ENCODE peak calls at places on chromosomes 1 and 21, in nine cellular contexts. One of them, this sample, is unnamed.

GRCh38 chr1:152917794-152918193 is 9.4 kb downstream of the IVL start:
- DNase-seq in PC-3: peak
- DNase-seq in colonic mucosa: no peak
- DNase-seq in AG10803: no peak
- DNase-seq in GM12864: no peak
- DNase-seq in HFF-Myc: no peak
- DNase-seq in left lung: no peak
- DNase-seq in heart left ventricle: no peak
- DNase-seq in GM23338: peak
- DNase-seq in this sample: no peak

GRCh38 chr1:98371767-98372166 is 289.8 kb upstream of the SNX7 start:
- DNase-seq in left lung: no peak
- DNase-seq in AG10803: no peak
- DNase-seq in HFF-Myc: no peak
- DNase-seq in GM12864: no peak
- DNase-seq in PC-3: no peak
- DNase-seq in GM23338: no peak
- DNase-seq in heart left ventricle: no peak
- DNase-seq in colonic mucosa: no peak
- DNase-seq in this sample: no peak

GRCh38 chr1:52288286-52288685 is 77.7 kb downstream of the CC2D1B start:
- DNase-seq in PC-3: peak
- DNase-seq in left lung: no peak
- DNase-seq in GM12864: no peak
- DNase-seq in heart left ventricle: no peak
- DNase-seq in colonic mucosa: no peak
- DNase-seq in AG10803: peak
- DNase-seq in GM23338: no peak
- DNase-seq in HFF-Myc: no peak
- DNase-seq in this sample: peak

GRCh38 chr1:171563675-171564074 is 58.4 kb upstream of the MYOCOS start:
- DNase-seq in AG10803: peak
- DNase-seq in PC-3: peak
- DNase-seq in GM12864: no peak
- DNase-seq in GM23338: no peak
- DNase-seq in colonic mucosa: no peak
- DNase-seq in heart left ventricle: no peak
- DNase-seq in left lung: no peak
- DNase-seq in HFF-Myc: no peak
- DNase-seq in this sample: peak

GRCh38 chr1:116531917-116532316 is 38.9 kb downstream of the CD58 start:
- DNase-seq in left lung: no peak
- DNase-seq in AG10803: no peak
- DNase-seq in GM12864: no peak
- DNase-seq in GM23338: peak
- DNase-seq in colonic mucosa: no peak
- DNase-seq in HFF-Myc: no peak
- DNase-seq in heart left ventricle: no peak
- DNase-seq in PC-3: no peak
- DNase-seq in this sample: no peak

GRCh38 chr1:235018720-235019444 is 109.8 kb downstream of the TOMM20 start:
- DNase-seq in PC-3: no peak
- DNase-seq in GM12864: no peak
- DNase-seq in heart left ventricle: no peak
- DNase-seq in AG10803: no peak
- DNase-seq in GM23338: no peak
- DNase-seq in left lung: no peak
- DNase-seq in HFF-Myc: no peak
- DNase-seq in colonic mucosa: no peak
- DNase-seq in this sample: no peak

GRCh38 chr1:230937370-230937769 is 41.3 kb downstream of the TTC13 start:
- DNase-seq in colonic mucosa: no peak
- DNase-seq in heart left ventricle: no peak
- DNase-seq in left lung: no peak
- DNase-seq in PC-3: no peak
- DNase-seq in HFF-Myc: no peak
- DNase-seq in GM23338: no peak
- DNase-seq in GM12864: no peak
- DNase-seq in AG10803: peak
- DNase-seq in this sample: peak

GRCh38 chr1:11767932-11768704 is 6.1 kb downstream of the C1orf167 start:
- DNase-seq in AG10803: peak
- DNase-seq in GM23338: no peak
- DNase-seq in left lung: no peak
- DNase-seq in HFF-Myc: no peak
- DNase-seq in colonic mucosa: no peak
- DNase-seq in PC-3: no peak
- DNase-seq in heart left ventricle: no peak
- DNase-seq in GM12864: no peak
- DNase-seq in this sample: no peak

GRCh38 chr1:24558902-24559791 is 3.3 kb downstream of the NCMAP start:
- DNase-seq in heart left ventricle: peak
- DNase-seq in AG10803: peak
- DNase-seq in GM23338: peak
- DNase-seq in left lung: peak
- DNase-seq in colonic mucosa: peak
- DNase-seq in GM12864: no peak
- DNase-seq in PC-3: peak
- DNase-seq in HFF-Myc: peak
- DNase-seq in this sample: peak

GRCh38 chr1:51664412-51665240 is 47.7 kb downstream of the OSBPL9 start:
- DNase-seq in AG10803: peak
- DNase-seq in heart left ventricle: no peak
- DNase-seq in colonic mucosa: no peak
- DNase-seq in PC-3: no peak
- DNase-seq in left lung: no peak
- DNase-seq in GM23338: no peak
- DNase-seq in GM12864: no peak
- DNase-seq in HFF-Myc: no peak
- DNase-seq in this sample: peak

DNA sequence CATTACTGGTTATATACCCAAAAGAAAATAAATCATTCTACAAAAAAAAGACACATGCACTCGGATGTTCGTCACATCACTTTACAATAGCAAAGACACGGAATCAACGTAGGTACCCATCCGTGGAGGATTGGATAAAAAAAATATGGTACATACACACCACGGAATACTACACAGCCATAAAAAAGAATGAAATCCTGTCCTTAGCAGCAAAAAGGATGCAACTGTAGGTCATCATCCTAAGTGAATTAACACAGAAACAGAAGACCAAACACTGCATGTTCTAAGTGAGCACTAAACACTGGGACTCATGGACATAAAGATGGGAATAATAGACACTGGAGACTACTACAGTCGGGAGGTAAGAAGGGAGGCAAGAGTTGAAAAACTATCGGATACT is 148.6 kb downstream of the CHD1L start:
- DNase-seq in colonic mucosa: no peak
- DNase-seq in PC-3: no peak
- DNase-seq in heart left ventricle: no peak
- DNase-seq in GM12864: no peak
- DNase-seq in AG10803: no peak
- DNase-seq in HFF-Myc: no peak
- DNase-seq in GM23338: no peak
- DNase-seq in left lung: no peak
- DNase-seq in this sample: no peak
- H3K4me3 ChIP-seq in colonic mucosa: no peak
- H3K4me3 ChIP-seq in PC-3: no peak
- H3K4me3 ChIP-seq in heart left ventricle: no peak
- H3K4me3 ChIP-seq in GM12864: no peak
- H3K4me3 ChIP-seq in AG10803: no peak
- H3K4me3 ChIP-seq in HFF-Myc: no peak
- H3K4me3 ChIP-seq in GM23338: no peak
- H3K4me3 ChIP-seq in left lung: no peak
- H3K4me3 ChIP-seq in this sample: no peak

GRCh38 chr1:39145651-39145970 is 58.9 kb upstream of the MACF1 start:
- DNase-seq in GM23338: no peak
- DNase-seq in PC-3: no peak
- DNase-seq in HFF-Myc: no peak
- DNase-seq in GM12864: no peak
- DNase-seq in heart left ventricle: no peak
- DNase-seq in left lung: no peak
- DNase-seq in AG10803: no peak
- DNase-seq in colonic mucosa: no peak
- DNase-seq in this sample: no peak

GRCh38 chr1:39139723-39140360 is 64.7 kb upstream of the MACF1 start:
- DNase-seq in AG10803: peak
- DNase-seq in GM12864: no peak
- DNase-seq in HFF-Myc: no peak
- DNase-seq in PC-3: no peak
- DNase-seq in heart left ventricle: no peak
- DNase-seq in GM23338: no peak
- DNase-seq in left lung: no peak
- DNase-seq in colonic mucosa: no peak
- DNase-seq in this sample: no peak

GRCh38 chr1:39141925-39142324 is 62.6 kb upstream of the MACF1 start:
- DNase-seq in colonic mucosa: no peak
- DNase-seq in HFF-Myc: no peak
- DNase-seq in PC-3: no peak
- DNase-seq in GM12864: no peak
- DNase-seq in left lung: no peak
- DNase-seq in AG10803: peak
- DNase-seq in GM23338: peak
- DNase-seq in heart left ventricle: no peak
- DNase-seq in this sample: peak

GRCh38 chr1:39144943-39145650 is 59.4 kb upstream of the MACF1 start:
- DNase-seq in colonic mucosa: no peak
- DNase-seq in HFF-Myc: no peak
- DNase-seq in GM23338: no peak
- DNase-seq in heart left ventricle: no peak
- DNase-seq in PC-3: no peak
- DNase-seq in GM12864: no peak
- DNase-seq in AG10803: peak
- DNase-seq in left lung: no peak
- DNase-seq in this sample: no peak

DNA sequence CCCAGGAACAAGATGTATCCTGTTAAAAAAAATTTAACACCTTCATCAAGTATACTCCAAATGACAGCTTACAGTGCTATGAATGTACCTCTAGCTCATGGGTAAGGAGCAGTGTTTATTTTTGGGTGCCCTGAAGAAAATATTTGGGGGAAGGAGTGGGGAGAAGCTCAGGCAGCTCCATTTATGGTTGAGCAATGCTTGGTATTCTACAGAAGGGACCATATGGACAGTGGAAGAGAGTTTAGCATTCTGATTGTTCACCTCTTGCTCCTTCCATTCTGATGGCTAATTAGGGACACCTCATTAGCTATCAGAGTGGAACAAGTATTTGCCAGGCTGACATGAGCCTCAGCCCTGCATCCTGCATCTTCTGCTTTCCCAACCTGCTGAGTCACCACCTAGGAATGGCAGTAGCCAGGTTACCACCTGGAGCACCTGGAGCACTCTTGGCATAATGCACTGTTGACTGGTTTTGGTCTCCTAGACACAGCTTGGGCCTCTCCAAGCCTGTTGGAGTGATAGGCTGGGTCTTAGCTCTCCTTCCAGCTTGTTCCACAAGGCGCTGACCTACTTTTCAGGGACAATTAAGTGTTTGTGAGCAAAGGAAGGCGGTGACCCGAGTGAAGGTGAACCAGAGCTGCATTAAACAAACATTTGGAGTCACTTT is 62.0 kb upstream of the MACF1 start:
- DNase-seq in AG10803: peak
- DNase-seq in HFF-Myc: no peak
- DNase-seq in GM23338: peak
- DNase-seq in PC-3: peak
- DNase-seq in colonic mucosa: no peak
- DNase-seq in left lung: peak
- DNase-seq in heart left ventricle: no peak
- DNase-seq in GM12864: no peak
- DNase-seq in this sample: no peak
- TF ChIP-seq CTCF in AG10803: no peak
- TF ChIP-seq CTCF in HFF-Myc: no peak
- TF ChIP-seq CTCF in GM23338: no peak
- TF ChIP-seq CTCF in PC-3: no peak
- TF ChIP-seq CTCF in colonic mucosa: no peak
- TF ChIP-seq CTCF in left lung: no peak
- TF ChIP-seq CTCF in heart left ventricle: no peak
- TF ChIP-seq CTCF in GM12864: no peak
- TF ChIP-seq CTCF in this sample: no peak

DNA sequence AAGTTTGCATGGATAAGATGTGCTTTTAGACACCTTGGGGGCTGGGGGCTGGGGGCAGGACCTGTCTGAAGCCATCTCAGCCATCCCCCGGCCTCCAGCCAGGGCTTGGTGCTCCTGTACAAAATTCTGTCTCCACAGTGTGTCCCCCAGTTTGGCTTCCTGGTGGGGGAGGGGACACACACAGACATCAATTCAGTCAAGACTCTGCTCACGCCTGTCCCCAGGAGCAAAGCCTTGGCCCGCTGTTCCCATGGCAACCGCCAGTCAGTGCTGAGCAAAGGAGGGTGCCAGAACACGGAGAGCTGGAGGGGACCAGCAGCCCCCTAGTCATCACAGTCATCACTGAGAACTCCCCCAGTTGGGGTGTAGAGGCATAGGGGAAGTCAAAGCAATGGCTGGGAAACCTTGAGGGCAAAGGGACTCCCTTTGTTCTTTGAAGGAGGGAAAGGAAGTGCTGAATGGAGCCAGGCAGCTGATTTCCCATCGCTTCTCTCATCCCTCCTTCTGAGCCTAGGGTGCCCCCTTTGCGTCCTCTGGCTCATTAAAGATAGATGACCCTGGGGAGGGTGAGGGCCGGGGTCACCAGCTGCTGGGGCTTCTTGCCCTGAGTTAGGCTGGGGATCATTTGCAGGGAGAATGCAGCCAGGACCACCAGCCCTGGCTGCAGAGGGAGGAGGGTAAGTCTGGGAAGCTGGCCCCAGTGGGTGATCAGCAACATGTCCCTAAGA is 134.9 kb upstream of the IPO9 start:
- DNase-seq in PC-3: no peak
- DNase-seq in AG10803: no peak
- DNase-seq in GM12864: no peak
- DNase-seq in HFF-Myc: no peak
- DNase-seq in left lung: no peak
- DNase-seq in GM23338: peak
- DNase-seq in colonic mucosa: no peak
- DNase-seq in heart left ventricle: no peak
- DNase-seq in this sample: no peak
- H3K4me3 ChIP-seq in PC-3: no peak
- H3K4me3 ChIP-seq in AG10803: no peak
- H3K4me3 ChIP-seq in GM12864: no peak
- H3K4me3 ChIP-seq in HFF-Myc: no peak
- H3K4me3 ChIP-seq in left lung: no peak
- H3K4me3 ChIP-seq in GM23338: peak
- H3K4me3 ChIP-seq in colonic mucosa: no peak
- H3K4me3 ChIP-seq in heart left ventricle: no peak
- H3K4me3 ChIP-seq in this sample: no peak

DNA sequence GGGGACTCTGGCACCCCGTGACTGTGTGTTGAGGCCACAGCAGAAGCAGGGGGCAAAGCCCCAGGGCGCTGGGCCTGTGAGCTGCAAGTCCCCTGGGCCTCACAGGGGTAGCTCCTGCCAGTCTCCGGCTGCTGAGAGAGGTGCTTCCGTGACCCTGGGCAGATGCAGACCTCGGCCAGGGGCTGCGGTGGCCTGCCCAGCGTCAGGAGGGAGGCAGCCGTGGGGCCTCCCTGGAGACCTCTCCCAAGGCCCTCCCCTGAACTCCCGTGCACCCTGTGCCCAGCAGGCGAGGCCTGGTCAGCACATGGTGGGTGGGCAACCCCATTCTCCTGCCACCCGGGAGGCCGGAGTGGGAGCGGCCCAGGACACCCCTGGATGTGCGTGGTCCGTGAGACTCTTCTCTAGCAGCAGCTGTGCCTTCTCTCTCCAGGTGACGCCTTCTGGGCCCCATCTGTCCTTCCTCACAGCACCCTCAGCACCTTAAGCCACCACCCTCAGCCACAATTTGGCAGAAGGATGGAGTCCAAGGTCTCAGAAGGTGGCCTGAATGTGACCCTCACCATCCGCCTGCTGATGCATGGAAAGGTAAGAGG is 85.7 kb upstream of the COL6A1 start:
- DNase-seq in GM12864: no peak
- DNase-seq in PC-3: no peak
- DNase-seq in heart left ventricle: no peak
- DNase-seq in colonic mucosa: no peak
- DNase-seq in left lung: no peak
- DNase-seq in HFF-Myc: no peak
- DNase-seq in GM23338: no peak
- DNase-seq in AG10803: no peak
- DNase-seq in this sample: no peak
- TF ChIP-seq CTCF in GM12864: no peak
- TF ChIP-seq CTCF in PC-3: no peak
- TF ChIP-seq CTCF in heart left ventricle: no peak
- TF ChIP-seq CTCF in colonic mucosa: no peak
- TF ChIP-seq CTCF in left lung: no peak
- TF ChIP-seq CTCF in HFF-Myc: no peak
- TF ChIP-seq CTCF in GM23338: no peak
- TF ChIP-seq CTCF in AG10803: no peak
- TF ChIP-seq CTCF in this sample: no peak